ENCODE peak calls at places on chromosomes 11 and 22, in seven cellular contexts. O, R, V, F, J, T and U are unnamed samples.

GRCh38 chr22:35498026-35498425 is 42.6 kb upstream of the RASD2 start:
- DNase-seq in F (no peak), R (no peak), O (no peak), T (no peak), V (no peak), J (peak), U (peak)

GRCh38 chr22:47042116-47042825 is 279.8 kb downstream of the TBC1D22A start:
- DNase-seq in J (no peak), F (no peak), T (no peak), R (no peak), O (no peak), V (no peak), U (no peak)

GRCh38 chr11:111066861-111067260 is 178.7 kb upstream of the POU2AF2 start:
- DNase-seq in F (no peak), V (no peak), T (no peak), J (no peak), O (no peak), R (no peak), U (no peak)

GRCh38 chr11:10727259-10727851 is 23.7 kb upstream of the CTR9 start:
- DNase-seq in J (no peak), F (no peak), O (no peak), V (no peak), R (no peak), T (no peak), U (no peak)

GRCh38 chr11:63999349-64000025 is 13.2 kb downstream of the OTUB1 start:
- DNase-seq in R (peak), O (no peak), V (no peak), T (no peak), F (peak), J (peak), U (no peak)

GRCh38 chr11:5550440-5551095 is 2.2 kb upstream of the OR52H1 start:
- DNase-seq in R (no peak), J (no peak), V (no peak), F (no peak), O (peak), T (peak), U (no peak)

GRCh38 chr22:30424471-30425326 is 869 bp upstream of the MTFP1 start:
- DNase-seq in V (no peak), T (no peak), O (no peak), R (no peak), J (no peak), F (peak), U (peak)

GRCh38 chr11:111408789-111409727 is 30.0 kb upstream of the POU2AF1 start:
- DNase-seq in R (no peak), F (no peak), O (no peak), V (no peak), J (no peak), T (peak), U (no peak)

GRCh38 chr22:49882519-49883293 is 29.1 kb downstream of the ZBED4 start:
- DNase-seq in V (no peak), R (no peak), J (no peak), F (no peak), T (no peak), O (no peak), U (no peak)

GRCh38 chr11:1516273-1517067 is 29.9 kb upstream of the MOB2 start:
- DNase-seq in V (no peak), R (no peak), J (peak), F (no peak), T (no peak), O (no peak), U (no peak)

GRCh38 chr22:31140746-31141145 is 438 bp upstream of the PLA2G3 start:
- DNase-seq in F (no peak), T (no peak), J (peak), O (no peak), R (no peak), V (no peak), U (no peak)

GRCh38 chr22:21710156-21710555 is 25.4 kb downstream of the YPEL1 start:
- DNase-seq in T (no peak), J (no peak), V (no peak), R (no peak), O (no peak), F (no peak), U (no peak)

GRCh38 chr22:30414525-30415047 is 11.0 kb upstream of the MTFP1 start:
- DNase-seq in J (no peak), O (no peak), F (no peak), T (no peak), R (no peak), V (no peak), U (no peak)

GRCh38 chr11:102269927-102270326 is 47.4 kb upstream of the BIRC3 start:
- DNase-seq in O (no peak), T (no peak), V (no peak), F (no peak), R (no peak), J (no peak), U (no peak)

GRCh38 chr11:103007521-103007920 is 52.0 kb upstream of the MMP13 start:
- DNase-seq in F (no peak), T (no peak), J (no peak), O (no peak), V (no peak), R (no peak), U (peak)

GRCh38 chr11:111663820-111664219 is 61.6 kb downstream of the SIK2 start:
- DNase-seq in J (no peak), T (no peak), F (no peak), R (peak), V (no peak), O (no peak), U (peak)

GRCh38 chr11:94424662-94425061 is 23.4 kb upstream of the GPR83 start:
- DNase-seq in J (no peak), F (no peak), T (no peak), V (no peak), R (no peak), O (no peak), U (no peak)

GRCh38 chr11:35031869-35032268 is 107.1 kb upstream of the CD44 start:
- DNase-seq in J (no peak), O (no peak), T (no peak), V (no peak), R (no peak), F (no peak), U (no peak)

GRCh38 chr11:2590131-2590950 is 109.5 kb downstream of the KCNQ1OT1 start:
- DNase-seq in R (peak), V (no peak), F (no peak), J (peak), T (no peak), O (no peak), U (no peak)

GRCh38 chr11:76444065-76444383 is 794 bp upstream of the EMSY start:
- DNase-seq in J (no peak), V (no peak), T (no peak), F (no peak), O (no peak), R (no peak), U (no peak)

GRCh38 chr11:20109731-20110445 is 50.4 kb downstream of the DBX1 start:
- DNase-seq in R (no peak), V (no peak), T (no peak), J (no peak), F (no peak), O (no peak), U (no peak)

GRCh38 chr11:73269353-73270088 is 2.6 kb upstream of the P2RY6 start:
- DNase-seq in F (no peak), V (no peak), T (no peak), O (no peak), J (no peak), R (no peak), U (peak)

GRCh38 chr11:67271548-67272284 is 5.4 kb downstream of the GRK2 start:
- DNase-seq in T (peak), J (no peak), O (no peak), F (no peak), R (no peak), V (no peak), U (peak)

GRCh38 chr11:75352417-75353206 is 1.2 kb upstream of the ARRB1 start:
- DNase-seq in V (no peak), J (no peak), O (no peak), T (no peak), F (no peak), R (peak), U (peak)

GRCh38 chr11:29306527-29306926 is 710.3 kb downstream of the KCNA4 start:
- DNase-seq in F (no peak), V (no peak), R (no peak), T (no peak), O (no peak), J (no peak), U (no peak)

GRCh38 chr11:61626580-61627380 is 45.9 kb upstream of the SYT7 start:
- DNase-seq in V (peak), T (no peak), J (no peak), O (no peak), R (no peak), F (peak), U (peak)

GRCh38 chr11:93504110-93505095 is 38.8 kb downstream of the SMCO4 start:
- DNase-seq in T (no peak), F (no peak), V (no peak), R (no peak), O (no peak), J (no peak), U (no peak)

GRCh38 chr11:73528420-73528819 is 69.5 kb downstream of the FAM168A start:
- DNase-seq in F (no peak), J (no peak), R (no peak), T (no peak), V (no peak), O (no peak), U (no peak)

GRCh38 chr11:5618807-5619206 is 6.0 kb upstream of the TRIM34 start:
- DNase-seq in T (no peak), O (no peak), J (no peak), F (no peak), V (peak), R (no peak), U (no peak)

GRCh38 chr11:117875397-117876048 is 935 bp downstream of the FXYD6 start:
- DNase-seq in F (peak), O (no peak), R (no peak), T (no peak), V (no peak), J (peak), U (no peak)

GRCh38 chr11:69992943-69993694 is 85.0 kb upstream of the ANO1 start:
- DNase-seq in O (no peak), J (no peak), T (no peak), V (no peak), F (no peak), R (no peak), U (no peak)

GRCh38 chr11:19566583-19567379 is 145.9 kb upstream of the NAV2 start:
- DNase-seq in O (no peak), R (no peak), T (no peak), J (no peak), V (no peak), F (no peak), U (no peak)

GRCh38 chr11:70389191-70389590 is 9.1 kb upstream of the CTTN start:
- DNase-seq in V (no peak), J (no peak), R (no peak), T (no peak), F (no peak), O (no peak), U (no peak)

GRCh38 chr22:48867891-48868290 is 959.8 kb downstream of the BRD1 start:
- DNase-seq in R (no peak), F (no peak), V (no peak), T (no peak), J (no peak), O (no peak), U (no peak)

GRCh38 chr11:126431401-126432064 is 76.0 kb downstream of the ST3GAL4 start:
- DNase-seq in T (no peak), O (no peak), J (no peak), V (peak), F (no peak), R (no peak), U (no peak)

GRCh38 chr11:87445002-87445401 is 407.3 kb downstream of the TMEM135 start:
- DNase-seq in J (no peak), O (no peak), V (no peak), F (no peak), T (no peak), R (no peak), U (no peak)

GRCh38 chr11:3838504-3838903 is 2.3 kb downstream of the RHOG start:
- DNase-seq in F (no peak), O (no peak), R (no peak), J (no peak), T (no peak), V (no peak), U (no peak)

GRCh38 chr22:22877523-22878210 is 9.9 kb upstream of the IGLL5 start:
- DNase-seq in T (no peak), V (peak), F (peak), J (peak), R (peak), O (peak), U (peak)

GRCh38 chr11:11463397-11463796 is 110.3 kb upstream of the CSNK2A3 start:
- DNase-seq in O (no peak), F (no peak), T (no peak), R (no peak), J (peak), V (no peak), U (no peak)

GRCh38 chr11:32713496-32713895 is 81.0 kb downstream of the CCDC73 start:
- DNase-seq in J (no peak), T (no peak), R (no peak), V (no peak), F (no peak), O (peak), U (peak)
- TF ChIP-seq JUND in J (no peak), T (no peak), R (no peak), V (no peak), F (no peak), O (no peak), U (no peak)

GRCh38 chr11:128453444-128454336 is 133.7 kb downstream of the ETS1 start:
- DNase-seq in R (no peak), F (no peak), T (no peak), O (no peak), V (no peak), J (no peak), U (no peak)
- TF ChIP-seq JUND in R (no peak), F (no peak), T (no peak), O (no peak), V (no peak), J (no peak), U (no peak)

GRCh38 chr11:82682003-82682751 is 51.5 kb downstream of the FAM181B start:
- DNase-seq in J (peak), R (peak), V (peak), F (no peak), T (peak), O (peak), U (no peak)
- TF ChIP-seq JUND in J (no peak), R (no peak), V (no peak), F (peak), T (no peak), O (no peak), U (peak)

DNA sequence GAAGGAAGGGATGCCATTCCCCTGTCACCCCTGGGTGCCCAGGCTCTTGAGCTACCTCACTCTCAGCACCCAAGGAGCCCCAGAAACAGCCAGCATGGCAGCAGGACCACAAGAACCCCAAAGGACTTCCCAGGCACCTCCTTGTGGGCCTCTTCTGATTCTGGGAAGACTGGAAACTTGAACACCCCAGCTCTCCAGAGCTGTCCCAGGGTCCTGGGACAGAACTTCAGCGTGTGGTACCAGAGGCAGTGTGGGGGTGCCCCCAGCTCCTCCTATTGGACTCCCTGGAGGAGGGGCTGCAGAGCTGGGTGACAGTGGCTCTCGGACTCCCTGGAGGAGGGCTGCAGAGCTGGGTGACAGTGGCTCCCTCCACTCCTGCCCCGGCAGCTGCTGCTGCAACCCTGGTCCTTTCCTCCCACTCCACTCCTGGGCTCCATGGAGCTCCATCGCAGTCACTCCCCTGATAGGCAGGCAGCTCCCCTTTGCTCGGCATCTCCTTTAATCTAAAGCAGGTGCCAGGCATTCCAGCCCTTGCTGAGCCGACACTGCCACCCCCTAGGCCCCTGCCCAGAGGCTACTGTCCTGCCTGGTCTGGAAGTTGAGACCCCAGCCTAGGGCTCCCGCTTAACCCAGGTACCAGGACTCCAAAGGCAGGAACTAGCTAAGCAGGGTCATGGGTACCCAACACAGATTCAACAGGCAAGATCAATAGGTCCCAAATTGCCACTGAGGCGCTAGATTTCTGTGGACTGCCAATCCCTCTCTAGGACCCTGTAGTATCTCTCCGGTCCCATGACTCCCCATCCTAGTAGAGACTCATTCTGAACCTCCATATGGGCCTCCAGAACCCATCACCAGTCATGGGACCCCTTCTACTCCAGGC is 2.7 kb downstream of the BCL9L start:
- DNase-seq in J (peak), T (no peak), R (no peak), F (peak), V (no peak), O (no peak), U (no peak)
- TF ChIP-seq JUND in J (no peak), T (no peak), R (no peak), F (no peak), V (no peak), O (no peak), U (no peak)